ENCODE peak calls at places on chromosome 5, in four cellular contexts. X is GM23338, V is H9, W is endothelial cell of umbilical vein. L is an unnamed sample.
A peak's percentile ranks its signal among the peaks of the same experiment; 100 is the strongest.

GRCh38 chr5:24167791-24168190 is 477.0 kb downstream of the CDH10 start:
- DNase-seq in X (no peak), V (no peak), W (no peak), L (no peak)

GRCh38 chr5:78803386-78803785 is 154.8 kb upstream of the LHFPL2 start:
- DNase-seq in X (no peak), V (no peak), W (no peak), L (peak; percentile 21)

GRCh38 chr5:132058646-132059042 is 1.8 kb upstream of the IL3 start:
- DNase-seq in X (no peak), V (no peak), W (no peak), L (peak; percentile 23)

GRCh38 chr5:36177715-36178556 is 26.0 kb downstream of the SKP2 start:
- DNase-seq in X (peak; percentile 14), V (no peak), W (peak; percentile 54), L (peak; percentile 47)

GRCh38 chr5:151470440-151470839 is 23.0 kb downstream of the SLC36A1 start:
- DNase-seq in X (no peak), V (peak; percentile 11), W (no peak), L (no peak)

GRCh38 chr5:127260686-127261085 is 29.9 kb upstream of the MEGF10 start:
- DNase-seq in X (no peak), V (no peak), W (no peak), L (no peak)

GRCh38 chr5:1502046-1502736 is 21.6 kb downstream of the LPCAT1 start:
- DNase-seq in X (peak; percentile 43), V (no peak), W (no peak), L (no peak)

GRCh38 chr5:37615184-37615583 is 224.7 kb downstream of the GDNF start:
- DNase-seq in X (no peak), V (no peak), W (peak; percentile 48), L (peak; percentile 93)

GRCh38 chr5:17412760-17413671 is 85.0 kb upstream of the TAF11L2 start:
- DNase-seq in X (no peak), V (no peak), W (no peak), L (peak; percentile 15)

GRCh38 chr5:170554566-170555267 is 50.9 kb downstream of the KCNIP1 start:
- DNase-seq in X (no peak), V (peak; percentile 18), W (no peak), L (no peak)

GRCh38 chr5:102223542-102224444 is 72.3 kb downstream of the SLCO4C1 start:
- DNase-seq in X (peak; percentile 80), V (no peak), W (peak; percentile 26), L (no peak)

GRCh38 chr5:116135344-116135743 is 50.5 kb downstream of the COMMD10 start:
- DNase-seq in X (no peak), V (no peak), W (no peak), L (peak; percentile 22)

GRCh38 chr5:68325065-68325580 is 109.6 kb downstream of the PIK3R1 start:
- DNase-seq in X (no peak), V (no peak), W (no peak), L (no peak)

GRCh38 chr5:122404653-122405362 is 92.8 kb downstream of the SNCAIP start:
- DNase-seq in X (no peak), V (no peak), W (no peak), L (no peak)

GRCh38 chr5:5424736-5425135 is 2.3 kb downstream of the ICE1 start:
- DNase-seq in X (no peak), V (no peak), W (peak; percentile 21), L (no peak)
- H3K4me2 ChIP-seq in X (peak overlapping the region; percentile 97), V (no peak overlapping the region), W (no peak overlapping the region), L (peak overlapping the region; percentile 90)

GRCh38 chr5:9382511-9382910 is 163.4 kb downstream of the SEMA5A start:
- DNase-seq in X (no peak), V (no peak), W (no peak), L (no peak)
- H3K4me1 ChIP-seq in X (no peaks in the 10 kb centered on the region), V (no peaks in the 10 kb centered on the region), W (no peaks in the 10 kb centered on the region), L (no peaks in the 10 kb centered on the region)

DNA sequence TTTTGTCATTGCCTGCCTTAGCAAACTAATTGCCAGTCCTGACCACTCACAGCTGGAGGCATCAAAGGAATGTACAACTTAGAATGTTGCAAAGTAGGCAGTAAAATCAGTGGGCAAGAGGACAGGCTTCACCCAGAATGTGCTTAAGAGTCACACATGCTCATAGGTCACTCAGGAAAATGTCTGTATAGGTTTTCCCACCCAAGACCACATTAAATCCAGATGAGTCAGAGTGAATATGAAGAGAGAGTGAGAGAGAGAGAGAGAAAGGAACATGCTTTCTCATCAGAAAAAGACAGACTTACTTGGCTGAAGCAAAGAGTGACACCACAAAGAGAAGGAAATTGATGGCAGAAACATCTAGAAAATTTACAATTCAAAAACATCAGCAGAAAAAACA is 37.9 kb downstream of the PLEKHG4B start:
- DNase-seq in X (peak; percentile 32), V (no peak), W (no peak), L (no peak)
- H3K4me2 ChIP-seq in X (peak overlapping the region; percentile 47), V (no peak overlapping the region), W (no peak overlapping the region), L (no peak overlapping the region)

DNA sequence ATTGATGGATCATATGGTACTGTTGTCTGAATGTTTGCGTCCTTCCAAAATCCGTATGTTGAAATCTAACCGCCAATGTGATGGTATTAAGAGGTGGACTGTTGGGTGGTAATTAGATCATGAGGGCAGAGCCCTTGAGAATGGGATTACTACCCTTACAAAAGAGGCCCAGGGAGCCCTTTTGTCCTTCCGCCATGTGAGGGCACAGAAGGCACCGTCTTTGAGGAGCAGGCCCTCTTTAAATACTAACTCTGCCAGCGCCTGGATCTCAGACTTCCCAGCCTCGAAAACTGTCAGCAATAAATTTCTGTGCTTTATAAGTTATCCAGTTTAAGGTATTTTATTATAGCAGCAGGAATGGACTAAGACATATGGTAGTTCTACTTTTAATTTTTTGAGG is 156.0 kb upstream of the OTULINL start:
- DNase-seq in X (no peak), V (no peak), W (no peak), L (no peak)
- H3K4me1 ChIP-seq in X (no peaks in the 10 kb centered on the region), V (no peaks in the 10 kb centered on the region), W (peaks cover 13% of the 10 kb centered on the region), L (peaks cover 18% of the 10 kb centered on the region)

GRCh38 chr5:124584991-124585715 is 161.3 kb downstream of the ZNF608 start:
- DNase-seq in X (no peak), V (no peak), W (no peak), L (no peak)
- H3K4me2 ChIP-seq in X (no peak overlapping the region), V (no peak overlapping the region), W (no peak overlapping the region), L (no peak overlapping the region)

GRCh38 chr5:114411380-114411931 is 49.6 kb downstream of the KCNN2 start:
- DNase-seq in X (no peak), V (no peak), W (no peak), L (no peak)
- H3K4me1 ChIP-seq in X (peaks cover 22% of the 10 kb centered on the region), V (peaks cover 2% of the 10 kb centered on the region), W (no peaks in the 10 kb centered on the region), L (no peaks in the 10 kb centered on the region)

GRCh38 chr5:96657068-96657467 is 5.1 kb upstream of the CAST start:
- DNase-seq in X (no peak), V (no peak), W (peak; percentile 53), L (peak; percentile 92)

GRCh38 chr5:96655085-96655484 is 7.1 kb upstream of the CAST start:
- DNase-seq in X (no peak), V (no peak), W (no peak), L (no peak)

GRCh38 chr5:96655506-96655905 is 6.7 kb upstream of the CAST start:
- DNase-seq in X (no peak), V (no peak), W (peak; percentile 26), L (no peak)

GRCh38 chr5:96661101-96661840 is 905 bp upstream of the CAST start:
- DNase-seq in X (peak; percentile 32), V (no peak), W (peak; percentile 76), L (peak; percentile 80)

GRCh38 chr5:96658272-96658671 is 3.9 kb upstream of the CAST start:
- DNase-seq in X (peak; percentile 18), V (no peak), W (no peak), L (no peak)
- H3K4me2 ChIP-seq in X (no peak overlapping the region), V (no peak overlapping the region), W (no peak overlapping the region), L (no peak overlapping the region)

GRCh38 chr5:135887881-135888614 is 7.6 kb downstream of the IL9 start:
- DNase-seq in X (peak; percentile 71), V (peak; percentile 69), W (no peak), L (peak; percentile 22)
- H3K4me1 ChIP-seq in X (peaks cover 4% of the 10 kb centered on the region), V (no peaks in the 10 kb centered on the region), W (no peaks in the 10 kb centered on the region), L (no peaks in the 10 kb centered on the region)

GRCh38 chr5:157510682-157511081 is 50.7 kb downstream of the NIPAL4 start:
- DNase-seq in X (no peak), V (no peak), W (no peak), L (no peak)

GRCh38 chr5:157506981-157507780 is 47.2 kb downstream of the NIPAL4 start:
- DNase-seq in X (no peak), V (no peak), W (peak; percentile 81), L (peak; percentile 77)

GRCh38 chr5:157506066-157506590 is 46.1 kb downstream of the NIPAL4 start:
- DNase-seq in X (no peak), V (no peak), W (no peak), L (no peak)

GRCh38 chr5:157511656-157512644 is 51.9 kb downstream of the NIPAL4 start:
- DNase-seq in X (peak; percentile 35), V (no peak), W (peak; percentile 98), L (peak; percentile 93)

DNA sequence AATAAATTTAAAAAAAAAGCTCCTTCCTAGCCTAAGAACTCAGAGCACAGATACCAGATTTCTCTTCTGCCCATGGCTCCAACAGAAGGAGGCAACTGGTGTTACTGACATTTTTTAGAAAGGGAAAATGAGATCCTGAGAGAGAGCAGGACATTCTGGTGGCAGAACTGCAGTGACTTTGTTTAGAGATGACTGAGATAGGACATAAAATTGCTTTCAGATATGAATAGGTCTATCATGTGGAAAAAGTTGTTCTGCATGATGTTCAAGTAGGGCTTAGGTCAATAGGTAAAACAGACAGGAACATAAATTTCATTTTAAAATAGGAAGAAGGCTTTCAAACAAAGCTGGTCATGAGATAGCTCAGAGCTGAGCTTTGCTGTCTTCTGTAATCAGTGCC is 49.6 kb downstream of the NIPAL4 start:
- DNase-seq in X (no peak), V (no peak), W (no peak), L (no peak)
- H3K4me2 ChIP-seq in X (no peak overlapping the region), V (no peak overlapping the region), W (no peak overlapping the region), L (no peak overlapping the region)

GRCh38 chr5:144335561-144335960 is 164.9 kb downstream of the KCTD16 start:
- DNase-seq in X (no peak), V (no peak), W (no peak), L (no peak)
- H3K4me1 ChIP-seq in X (no peaks in the 10 kb centered on the region), V (no peaks in the 10 kb centered on the region), W (no peaks in the 10 kb centered on the region), L (no peaks in the 10 kb centered on the region)

L was measured in osteoblast.